ENCODE peak calls at places on chromosome 2, in eight cellular contexts. W, E, U, I, D, X, M and G are unnamed samples.

GRCh38 chr2:112583497-112584133 is 794 bp upstream of the CHCHD5 start:
- DNase-seq in W (no peak), E (no peak), U (no peak), I (no peak), D (no peak), X (no peak), M (peak; percentile 17), G (no peak)

GRCh38 chr2:98269274-98269673 is 77.0 kb upstream of the CNGA3 start:
- DNase-seq in W (no peak), E (no peak), U (peak; percentile 51), I (no peak), D (peak; percentile 43), X (no peak), M (peak; percentile 36), G (no peak)

GRCh38 chr2:122063716-122064115 is 308.3 kb downstream of the TSN start:
- DNase-seq in W (no peak), E (no peak), U (no peak), I (no peak), D (peak; percentile 31), X (no peak), M (peak; percentile 22), G (no peak)

GRCh38 chr2:96806468-96807126 is 9.5 kb upstream of the CNNM3 start:
- DNase-seq in W (no peak), E (no peak), U (peak; percentile 30), I (no peak), D (no peak), X (no peak), M (no peak), G (peak; percentile 26)

GRCh38 chr2:9949992-9950520 is 1.4 kb upstream of the GRHL1 start:
- DNase-seq in W (no peak), E (no peak), U (no peak), I (no peak), D (no peak), X (no peak), M (no peak), G (peak; percentile 52)

GRCh38 chr2:230714122-230714453 is 1.4 kb downstream of the CAB39 start:
- DNase-seq in W (no peak), E (no peak), U (peak; percentile 18), I (no peak), D (peak; percentile 72), X (no peak), M (peak; percentile 79), G (no peak)

GRCh38 chr2:128635361-128635900 is 316.8 kb upstream of the HS6ST1 start:
- DNase-seq in W (no peak), E (peak; percentile 10), U (no peak), I (no peak), D (no peak), X (peak; percentile 33), M (no peak), G (peak; percentile 43)

GRCh38 chr2:119943058-119943457 is 69.8 kb upstream of the EPB41L5 start:
- DNase-seq in W (no peak), E (no peak), U (no peak), I (no peak), D (no peak), X (no peak), M (no peak), G (no peak)

GRCh38 chr2:20198796-20199361 is 26.1 kb downstream of the SDC1 start:
- DNase-seq in W (no peak), E (no peak), U (no peak), I (no peak), D (no peak), X (no peak), M (no peak), G (no peak)

GRCh38 chr2:42342061-42342794 is 18.8 kb downstream of the COX7A2L start:
- DNase-seq in W (peak; percentile 40), E (no peak), U (peak; percentile 65), I (peak; percentile 80), D (peak; percentile 78), X (no peak), M (peak; percentile 92), G (peak; percentile 84)

GRCh38 chr2:6692819-6693218 is 172.9 kb downstream of the CMPK2 start:
- DNase-seq in W (no peak), E (no peak), U (no peak), I (no peak), D (no peak), X (no peak), M (no peak), G (no peak)

GRCh38 chr2:193869564-193869963 is 1674.8 kb upstream of the TMEFF2 start:
- DNase-seq in W (no peak), E (no peak), U (no peak), I (no peak), D (no peak), X (no peak), M (no peak), G (no peak)

GRCh38 chr2:206799083-206799482 is 33.7 kb downstream of the FASTKD2 start:
- DNase-seq in W (no peak), E (no peak), U (no peak), I (no peak), D (peak; percentile 36), X (no peak), M (peak; percentile 27), G (no peak)

GRCh38 chr2:109446531-109447131 is 167.1 kb downstream of the SEPTIN10 start:
- DNase-seq in W (no peak), E (no peak), U (no peak), I (no peak), D (no peak), X (peak; percentile 25), M (no peak), G (peak; percentile 39)
- H3K4me3 ChIP-seq in W (no peak overlapping the region), E (no peak overlapping the region), U (no peak overlapping the region), I (no peak overlapping the region), D (no peak overlapping the region), X (no peak overlapping the region), M (no peak overlapping the region), G (no peak overlapping the region)

GRCh38 chr2:157438907-157439791 is 4.7 kb downstream of the CYTIP start:
- DNase-seq in W (no peak), E (no peak), U (no peak), I (no peak), D (no peak), X (no peak), M (peak; percentile 11), G (no peak)
- H3K4me3 ChIP-seq in W (no peak overlapping the region), E (peak overlapping the region; percentile 44), U (no peak overlapping the region), I (no peak overlapping the region), D (no peak overlapping the region), X (peak overlapping the region; percentile 53), M (no peak overlapping the region), G (no peak overlapping the region)

GRCh38 chr2:204551464-204551863 is 6.2 kb downstream of the PARD3B start:
- DNase-seq in W (no peak), E (no peak), U (no peak), I (no peak), D (no peak), X (no peak), M (peak; percentile 17), G (no peak)

GRCh38 chr2:204545861-204546773 is 842 bp downstream of the PARD3B start:
- DNase-seq in W (no peak), E (peak; percentile 48), U (peak; percentile 35), I (no peak), D (peak; percentile 8), X (peak; percentile 43), M (no peak), G (peak; percentile 77)

GRCh38 chr2:204544961-204545860 is at the start of gene PARD3B:
- DNase-seq in W (peak; percentile 51), E (peak; percentile 74), U (peak; percentile 70), I (no peak), D (peak; percentile 57), X (peak; percentile 61), M (peak; percentile 76), G (peak; percentile 85)

DNA sequence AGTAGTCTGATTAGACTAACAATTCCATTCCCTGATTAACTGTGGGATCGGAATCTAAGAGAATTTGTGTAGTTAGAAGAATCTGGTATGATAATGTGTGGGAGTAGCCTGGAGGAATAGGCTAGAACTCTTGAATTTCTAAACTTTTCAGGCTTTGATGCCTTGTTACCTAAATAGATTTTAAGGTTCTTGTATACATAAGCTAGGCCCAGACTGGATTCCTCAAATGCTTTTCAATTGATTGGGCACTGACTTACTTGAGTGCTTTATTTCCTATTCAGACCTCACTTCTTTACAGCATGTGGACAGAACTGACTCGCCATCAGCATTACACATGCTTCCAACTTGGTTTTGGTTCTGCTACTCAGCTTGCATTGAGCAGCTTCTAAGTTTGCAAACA is 5.5 kb downstream of the PARD3B start:
- DNase-seq in W (no peak), E (no peak), U (peak; percentile 11), I (peak; percentile 43), D (peak; percentile 26), X (no peak), M (peak; percentile 94), G (no peak)
- H3K4me3 ChIP-seq in W (no peak overlapping the region), E (no peak overlapping the region), U (no peak overlapping the region), I (no peak overlapping the region), D (no peak overlapping the region), X (no peak overlapping the region), M (no peak overlapping the region), G (no peak overlapping the region)

GRCh38 chr2:101699939-101700442 is 2.5 kb downstream of the MAP4K4 start:
- DNase-seq in W (no peak), E (no peak), U (no peak), I (no peak), D (peak; percentile 43), X (no peak), M (peak; percentile 41), G (no peak)
- H3K4me3 ChIP-seq in W (peak overlapping the region; percentile 76), E (peak overlapping the region; percentile 78), U (no peak overlapping the region), I (peak overlapping the region; percentile 78), D (peak overlapping the region; percentile 60), X (peak overlapping the region; percentile 68), M (peak overlapping the region; percentile 63), G (peak overlapping the region; percentile 98)

DNA sequence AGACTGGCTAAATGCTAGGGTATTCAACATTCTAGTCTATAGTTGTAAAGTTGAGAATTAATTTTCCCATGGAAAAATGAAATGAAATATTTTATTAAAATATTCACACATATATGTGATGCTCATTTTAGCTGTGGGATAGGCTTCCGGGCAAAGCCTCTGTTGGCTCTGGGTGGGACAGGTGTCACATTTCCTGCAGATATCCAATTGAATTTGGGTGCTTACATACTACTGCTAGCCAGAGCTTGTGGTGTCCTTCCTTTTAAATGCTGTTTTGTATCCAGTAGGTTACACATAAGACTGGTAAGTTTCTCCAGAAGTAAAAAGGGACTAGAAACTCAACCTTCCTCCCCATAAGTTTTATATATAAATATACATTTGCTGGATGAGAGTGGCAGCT is 73.8 kb downstream of the RPRM start:
- DNase-seq in W (no peak), E (no peak), U (no peak), I (no peak), D (no peak), X (no peak), M (no peak), G (no peak)
- H3K4me3 ChIP-seq in W (no peak overlapping the region), E (no peak overlapping the region), U (no peak overlapping the region), I (no peak overlapping the region), D (no peak overlapping the region), X (no peak overlapping the region), M (no peak overlapping the region), G (no peak overlapping the region)